ENCODE peak calls at places on chromosomes 3 and 15, in six cellular contexts. One of them, this sample, is unnamed.

GRCh38 chr3:13715961-13716360 is 163.9 kb downstream of the WNT7A start:
- DNase-seq in SJSA1: no peak
- DNase-seq in IMR-90: no peak
- DNase-seq in HCT116: no peak
- DNase-seq in sigmoid colon: peak
- DNase-seq in OCI-LY7: no peak
- DNase-seq in this sample: no peak

GRCh38 chr3:23889401-23889800 is 27.4 kb downstream of the NKIRAS1 start:
- DNase-seq in SJSA1: no peak
- DNase-seq in IMR-90: no peak
- DNase-seq in HCT116: no peak
- DNase-seq in sigmoid colon: no peak
- DNase-seq in OCI-LY7: no peak
- DNase-seq in this sample: no peak

GRCh38 chr3:71863563-71864190 is 78.7 kb upstream of the PROK2 start:
- DNase-seq in SJSA1: no peak
- DNase-seq in IMR-90: no peak
- DNase-seq in HCT116: no peak
- DNase-seq in sigmoid colon: no peak
- DNase-seq in OCI-LY7: no peak
- DNase-seq in this sample: no peak

GRCh38 chr3:7503431-7503830 is 642.5 kb downstream of the GRM7 start:
- DNase-seq in SJSA1: no peak
- DNase-seq in IMR-90: no peak
- DNase-seq in HCT116: no peak
- DNase-seq in sigmoid colon: no peak
- DNase-seq in OCI-LY7: no peak
- DNase-seq in this sample: no peak

GRCh38 chr3:115792206-115792955 is 169.1 kb downstream of the GAP43 start:
- DNase-seq in SJSA1: no peak
- DNase-seq in IMR-90: peak
- DNase-seq in HCT116: no peak
- DNase-seq in sigmoid colon: no peak
- DNase-seq in OCI-LY7: no peak
- DNase-seq in this sample: no peak

GRCh38 chr3:11005686-11006256 is 13.2 kb downstream of the SLC6A1 start:
- DNase-seq in SJSA1: no peak
- DNase-seq in IMR-90: peak
- DNase-seq in HCT116: no peak
- DNase-seq in sigmoid colon: no peak
- DNase-seq in OCI-LY7: no peak
- DNase-seq in this sample: peak

GRCh38 chr15:45129651-45130129 is at the start of the genes DUOX1 and DUOXA1:
- DNase-seq in SJSA1: no peak
- DNase-seq in IMR-90: no peak
- DNase-seq in HCT116: peak
- DNase-seq in sigmoid colon: no peak
- DNase-seq in OCI-LY7: no peak
- DNase-seq in this sample: no peak

GRCh38 chr3:122190525-122190924 is 7.1 kb downstream of the CASR start:
- DNase-seq in SJSA1: no peak
- DNase-seq in IMR-90: no peak
- DNase-seq in HCT116: no peak
- DNase-seq in sigmoid colon: no peak
- DNase-seq in OCI-LY7: no peak
- DNase-seq in this sample: no peak

GRCh38 chr3:195069501-195070251 is 201.3 kb downstream of the XXYLT1 start:
- DNase-seq in SJSA1: no peak
- DNase-seq in IMR-90: no peak
- DNase-seq in HCT116: no peak
- DNase-seq in sigmoid colon: peak
- DNase-seq in OCI-LY7: no peak
- DNase-seq in this sample: no peak

GRCh38 chr3:29525254-29525881 is 244.5 kb downstream of the RBMS3 start:
- DNase-seq in SJSA1: no peak
- DNase-seq in IMR-90: peak
- DNase-seq in HCT116: no peak
- DNase-seq in sigmoid colon: peak
- DNase-seq in OCI-LY7: no peak
- DNase-seq in this sample: no peak

GRCh38 chr3:62827550-62827949 is 47.7 kb downstream of the CADPS start:
- DNase-seq in SJSA1: no peak
- DNase-seq in IMR-90: no peak
- DNase-seq in HCT116: no peak
- DNase-seq in sigmoid colon: no peak
- DNase-seq in OCI-LY7: no peak
- DNase-seq in this sample: no peak

GRCh38 chr15:25492315-25492714 is 53.5 kb upstream of the UBE3A start:
- DNase-seq in SJSA1: no peak
- DNase-seq in IMR-90: no peak
- DNase-seq in HCT116: no peak
- DNase-seq in sigmoid colon: no peak
- DNase-seq in OCI-LY7: no peak
- DNase-seq in this sample: no peak

GRCh38 chr15:43828061-43828657 is 1.4 kb downstream of the WDR76 start:
- DNase-seq in SJSA1: no peak
- DNase-seq in IMR-90: peak
- DNase-seq in HCT116: no peak
- DNase-seq in sigmoid colon: no peak
- DNase-seq in OCI-LY7: peak
- DNase-seq in this sample: no peak

GRCh38 chr3:69675773-69676660 is 63.2 kb upstream of the MITF start:
- DNase-seq in SJSA1: no peak
- DNase-seq in IMR-90: no peak
- DNase-seq in HCT116: no peak
- DNase-seq in sigmoid colon: no peak
- DNase-seq in OCI-LY7: no peak
- DNase-seq in this sample: no peak

GRCh38 chr3:89314454-89314853 is 207.0 kb downstream of the EPHA3 start:
- DNase-seq in SJSA1: no peak
- DNase-seq in IMR-90: peak
- DNase-seq in HCT116: no peak
- DNase-seq in sigmoid colon: no peak
- DNase-seq in OCI-LY7: peak
- DNase-seq in this sample: peak

GRCh38 chr3:129461461-129462146 is 21.6 kb downstream of the IFT122 start:
- DNase-seq in SJSA1: peak
- DNase-seq in IMR-90: peak
- DNase-seq in HCT116: no peak
- DNase-seq in sigmoid colon: no peak
- DNase-seq in OCI-LY7: no peak
- DNase-seq in this sample: no peak

GRCh38 chr3:146218880-146219866 is 31.7 kb downstream of the PLSCR4 start:
- DNase-seq in SJSA1: no peak
- DNase-seq in IMR-90: peak
- DNase-seq in HCT116: no peak
- DNase-seq in sigmoid colon: no peak
- DNase-seq in OCI-LY7: peak
- DNase-seq in this sample: no peak

GRCh38 chr15:29018983-29019875 is 133.5 kb downstream of the APBA2 start:
- DNase-seq in SJSA1: peak
- DNase-seq in IMR-90: no peak
- DNase-seq in HCT116: no peak
- DNase-seq in sigmoid colon: no peak
- DNase-seq in OCI-LY7: no peak
- DNase-seq in this sample: no peak

GRCh38 chr3:168161696-168162095 is 66.0 kb upstream of the GOLIM4 start:
- DNase-seq in SJSA1: no peak
- DNase-seq in IMR-90: no peak
- DNase-seq in HCT116: no peak
- DNase-seq in sigmoid colon: peak
- DNase-seq in OCI-LY7: no peak
- DNase-seq in this sample: no peak

GRCh38 chr3:46664971-46665762 is 28.3 kb downstream of the ALS2CL start:
- DNase-seq in SJSA1: peak
- DNase-seq in IMR-90: peak
- DNase-seq in HCT116: no peak
- DNase-seq in sigmoid colon: no peak
- DNase-seq in OCI-LY7: no peak
- DNase-seq in this sample: no peak
- H3K27ac ChIP-seq in SJSA1: no peak
- H3K27ac ChIP-seq in IMR-90: no peak
- H3K27ac ChIP-seq in HCT116: no peak
- H3K27ac ChIP-seq in sigmoid colon: no peak
- H3K27ac ChIP-seq in OCI-LY7: no peak
- H3K27ac ChIP-seq in this sample: no peak

GRCh38 chr3:52236424-52236886 is 2.5 kb downstream of the TWF2 start:
- DNase-seq in SJSA1: no peak
- DNase-seq in IMR-90: no peak
- DNase-seq in HCT116: no peak
- DNase-seq in sigmoid colon: no peak
- DNase-seq in OCI-LY7: no peak
- DNase-seq in this sample: no peak
- H3K27ac ChIP-seq in SJSA1: no peak
- H3K27ac ChIP-seq in IMR-90: peak
- H3K27ac ChIP-seq in HCT116: peak
- H3K27ac ChIP-seq in sigmoid colon: peak
- H3K27ac ChIP-seq in OCI-LY7: no peak
- H3K27ac ChIP-seq in this sample: no peak

DNA sequence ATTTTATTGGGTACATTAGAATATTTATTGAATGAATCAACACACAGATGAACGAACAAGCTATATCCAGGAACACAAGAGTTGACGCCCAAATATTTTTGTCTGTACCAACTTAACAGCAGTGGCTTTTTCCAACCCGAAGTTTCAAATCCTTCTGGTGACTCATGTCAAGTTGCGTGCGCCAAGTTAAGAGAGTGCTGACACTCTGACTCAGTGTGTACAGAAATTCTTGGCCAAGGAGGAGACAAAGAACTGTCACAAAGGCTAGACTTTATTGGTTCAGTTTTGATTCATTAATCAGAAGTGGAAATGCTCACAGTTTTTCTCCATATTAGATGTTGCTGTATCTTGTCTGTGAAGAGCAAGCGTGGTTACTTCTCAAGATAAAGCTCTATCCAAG is 59.6 kb upstream of the TSC22D2 start:
- DNase-seq in SJSA1: no peak
- DNase-seq in IMR-90: peak
- DNase-seq in HCT116: peak
- DNase-seq in sigmoid colon: peak
- DNase-seq in OCI-LY7: no peak
- DNase-seq in this sample: peak
- H3K27ac ChIP-seq in SJSA1: peak
- H3K27ac ChIP-seq in IMR-90: no peak
- H3K27ac ChIP-seq in HCT116: peak
- H3K27ac ChIP-seq in sigmoid colon: peak
- H3K27ac ChIP-seq in OCI-LY7: no peak
- H3K27ac ChIP-seq in this sample: peak

DNA sequence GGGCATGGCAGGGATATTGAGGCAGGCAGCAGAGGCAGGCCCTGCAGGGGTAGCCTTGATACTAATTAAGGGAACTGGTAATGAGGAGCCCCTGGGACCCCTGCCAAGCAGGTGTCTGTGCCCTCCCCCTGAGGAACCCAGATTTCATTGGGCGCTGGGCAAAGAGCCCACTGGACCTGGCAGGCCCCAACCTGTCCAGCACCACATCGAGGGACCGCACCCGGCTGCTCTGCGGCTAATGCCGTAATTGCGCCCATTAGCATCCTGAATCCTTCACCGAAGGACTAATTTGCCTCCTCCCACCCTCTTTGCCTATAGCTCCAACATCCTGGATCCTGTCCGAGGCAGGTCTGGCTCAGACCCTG is 13.7 kb upstream of the SEMA3B start:
- DNase-seq in SJSA1: no peak
- DNase-seq in IMR-90: no peak
- DNase-seq in HCT116: no peak
- DNase-seq in sigmoid colon: no peak
- DNase-seq in OCI-LY7: no peak
- DNase-seq in this sample: no peak
- H3K27ac ChIP-seq in SJSA1: no peak
- H3K27ac ChIP-seq in IMR-90: no peak
- H3K27ac ChIP-seq in HCT116: no peak
- H3K27ac ChIP-seq in sigmoid colon: peak
- H3K27ac ChIP-seq in OCI-LY7: no peak
- H3K27ac ChIP-seq in this sample: peak

DNA sequence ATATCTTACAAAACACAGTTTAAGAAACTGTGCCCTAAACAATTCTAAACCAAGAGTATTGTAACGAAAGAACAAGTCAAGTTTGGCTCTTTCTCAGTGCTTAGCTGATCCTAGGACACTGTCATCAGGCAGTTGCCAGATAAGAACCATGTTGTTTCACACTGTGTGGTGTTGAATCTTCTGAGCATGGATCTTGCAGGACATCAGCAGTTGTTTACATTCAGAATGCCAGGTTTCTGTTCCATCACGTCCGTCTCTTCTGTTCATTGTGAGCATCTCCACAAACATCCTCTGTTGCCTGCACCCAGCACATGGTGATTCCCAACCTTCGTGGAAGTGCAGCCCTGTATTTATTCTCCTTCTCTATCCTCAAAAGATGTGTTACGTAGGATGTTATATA is 67.9 kb downstream of the DCUN1D1 start:
- DNase-seq in SJSA1: no peak
- DNase-seq in IMR-90: no peak
- DNase-seq in HCT116: no peak
- DNase-seq in sigmoid colon: no peak
- DNase-seq in OCI-LY7: no peak
- DNase-seq in this sample: no peak
- H3K27ac ChIP-seq in SJSA1: no peak
- H3K27ac ChIP-seq in IMR-90: no peak
- H3K27ac ChIP-seq in HCT116: no peak
- H3K27ac ChIP-seq in sigmoid colon: no peak
- H3K27ac ChIP-seq in OCI-LY7: no peak
- H3K27ac ChIP-seq in this sample: no peak

GRCh38 chr15:73982251-73982962 is 9.7 kb downstream of the STOML1 start:
- DNase-seq in SJSA1: peak
- DNase-seq in IMR-90: peak
- DNase-seq in HCT116: no peak
- DNase-seq in sigmoid colon: peak
- DNase-seq in OCI-LY7: no peak
- DNase-seq in this sample: no peak
- H3K27ac ChIP-seq in SJSA1: peak
- H3K27ac ChIP-seq in IMR-90: peak
- H3K27ac ChIP-seq in HCT116: peak
- H3K27ac ChIP-seq in sigmoid colon: peak
- H3K27ac ChIP-seq in OCI-LY7: no peak
- H3K27ac ChIP-seq in this sample: peak

DNA sequence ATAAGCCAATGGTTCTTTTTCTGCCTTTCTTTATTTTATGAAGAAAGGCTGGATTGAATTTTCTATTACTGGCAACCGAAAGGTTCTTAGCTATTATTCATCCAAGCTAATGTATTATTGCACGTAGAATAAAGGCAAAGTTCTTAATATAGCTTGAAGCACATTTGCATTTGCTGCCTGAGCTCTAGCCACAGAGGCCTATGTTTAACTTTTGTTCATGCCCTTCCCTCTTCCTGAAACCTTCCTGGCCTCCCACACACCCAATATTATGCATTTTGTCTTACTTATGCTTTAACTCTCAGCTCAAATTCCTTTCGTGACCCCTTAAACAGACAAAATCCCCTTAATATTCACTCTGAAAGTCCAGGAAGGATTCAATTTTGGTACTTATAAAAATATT is 71.0 kb upstream of the ZNF280D start:
- DNase-seq in SJSA1: no peak
- DNase-seq in IMR-90: no peak
- DNase-seq in HCT116: no peak
- DNase-seq in sigmoid colon: no peak
- DNase-seq in OCI-LY7: peak
- DNase-seq in this sample: no peak
- H3K27ac ChIP-seq in SJSA1: no peak
- H3K27ac ChIP-seq in IMR-90: no peak
- H3K27ac ChIP-seq in HCT116: no peak
- H3K27ac ChIP-seq in sigmoid colon: no peak
- H3K27ac ChIP-seq in OCI-LY7: no peak
- H3K27ac ChIP-seq in this sample: no peak